ENCODE peak calls at places on chromosomes 13 and 19, in ten cellular contexts. W is adrenal gland; C is CD4-positive, CD25-positive, alpha-beta regulatory T cell; I is endodermal cell; M is effector memory CD4-positive, alpha-beta T cell; R is lower lobe of right lung; O is CD4-positive, alpha-beta T cell; Y is aorta; B is fibroblast of lung; K is A549. J is an unnamed sample.

GRCh38 chr19:33409035-33409434 is 35.5 kb downstream of the CEBPG start:
- DNase-seq in B (no peak), W (no peak), Y (peak), I (no peak), R (no peak), M (no peak), O (no peak), C (no peak), K (no peak), J (no peak)

GRCh38 chr19:49149652-49150105 is 5.5 kb downstream of the HRC start:
- DNase-seq in R (peak), W (peak), C (no peak), Y (peak), K (peak), B (peak), M (no peak), I (peak), O (no peak), J (peak)

GRCh38 chr19:12779162-12779993 is 4.0 kb upstream of the HOOK2 start:
- DNase-seq in M (no peak), O (no peak), B (peak), I (peak), Y (peak), R (no peak), K (no peak), C (no peak), W (peak), J (peak)

GRCh38 chr13:44004881-44005280 is 125.2 kb downstream of the LACC1 start:
- DNase-seq in O (no peak), I (no peak), K (no peak), C (no peak), B (peak), Y (no peak), M (no peak), R (no peak), W (no peak), J (no peak)

GRCh38 chr13:77309254-77309653 is 17.6 kb downstream of the MYCBP2 start:
- DNase-seq in K (no peak), M (no peak), W (no peak), B (no peak), C (no peak), O (no peak), R (no peak), Y (no peak), I (no peak), J (no peak)

GRCh38 chr19:43464089-43464775 is 1.2 kb downstream of the LYPD3 start:
- DNase-seq in Y (peak), C (no peak), K (no peak), W (no peak), O (no peak), M (no peak), B (no peak), R (peak), I (no peak), J (no peak)

GRCh38 chr13:57634829-57635165 is 3.3 kb downstream of the PCDH17 start:
- DNase-seq in K (no peak), C (no peak), B (no peak), Y (no peak), M (no peak), I (no peak), W (no peak), O (no peak), R (no peak), J (peak)

GRCh38 chr19:35742121-35742724 is at the start of gene IGFLR1:
- DNase-seq in M (peak), C (peak), I (no peak), Y (no peak), R (no peak), B (no peak), O (peak), W (no peak), K (no peak), J (no peak)

GRCh38 chr13:26425439-26426358 is 131.8 kb upstream of the WASF3 start:
- DNase-seq in W (no peak), B (peak), O (no peak), M (no peak), C (no peak), K (no peak), R (peak), Y (no peak), I (no peak), J (no peak)

GRCh38 chr13:37446503-37446902 is 152.1 kb downstream of the POSTN start:
- DNase-seq in O (no peak), B (peak), Y (no peak), K (no peak), M (no peak), C (no peak), W (no peak), R (no peak), I (no peak), J (no peak)

GRCh38 chr13:24223341-24224231 is 63.1 kb downstream of the SPATA13 start:
- DNase-seq in W (no peak), Y (no peak), M (no peak), R (no peak), K (no peak), C (no peak), O (no peak), I (no peak), B (no peak), J (no peak)

GRCh38 chr13:105918842-105919741 is 616.4 kb downstream of the EFNB2 start:
- DNase-seq in W (peak), B (peak), C (no peak), K (peak), I (peak), M (no peak), R (no peak), O (no peak), Y (no peak), J (no peak)

GRCh38 chr19:7912144-7912696 is 2.4 kb upstream of the TGFBR3L start:
- DNase-seq in B (no peak), Y (no peak), K (no peak), O (no peak), W (no peak), M (no peak), C (no peak), R (peak), I (no peak), J (no peak)

GRCh38 chr19:19406878-19407639 is 1.6 kb downstream of the GATAD2A start:
- DNase-seq in B (peak), M (no peak), I (no peak), O (peak), K (no peak), W (peak), R (peak), C (peak), Y (no peak), J (peak)

GRCh38 chr13:29832899-29833298 is 17.5 kb downstream of the UBL3 start:
- DNase-seq in C (no peak), K (no peak), W (no peak), O (no peak), I (no peak), B (no peak), M (no peak), R (no peak), Y (no peak), J (no peak)

DNA sequence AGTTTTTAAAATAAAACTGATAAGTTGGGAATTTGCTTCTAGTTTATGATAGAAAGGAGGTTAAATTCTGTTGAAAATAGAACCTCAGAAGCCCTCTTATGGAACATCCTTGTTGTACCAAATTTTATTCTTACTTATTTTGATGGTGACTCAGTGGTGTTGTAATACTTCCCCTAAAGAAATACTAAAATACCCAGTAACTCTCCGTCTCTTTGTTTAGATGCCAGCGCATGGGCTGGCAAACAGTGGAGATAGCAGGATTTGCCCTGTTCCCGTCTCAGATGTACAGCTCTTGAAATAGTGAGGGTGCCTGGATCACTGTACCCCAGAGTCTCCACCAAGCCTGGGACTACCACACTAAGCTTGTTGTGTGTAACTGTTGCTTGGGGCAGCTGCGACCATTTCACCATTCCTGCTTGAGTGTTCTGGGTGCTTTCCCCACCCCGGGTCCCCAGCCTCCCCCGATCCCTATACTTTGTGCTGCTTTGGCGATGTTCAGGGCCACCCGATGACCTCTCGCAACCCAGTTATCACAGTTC is 67.0 kb upstream of the TEX29 start:
- DNase-seq in I (no peak), M (no peak), W (no peak), R (no peak), Y (no peak), B (peak), O (no peak), C (no peak), K (no peak), J (no peak)
- H3K27ac ChIP-seq in I (no peak), M (no peak), W (no peak), R (no peak), Y (no peak), B (no peak), O (no peak), C (no peak), K (no peak), J (no peak)

GRCh38 chr13:75391432-75392100 is 90.4 kb downstream of the TBC1D4 start:
- DNase-seq in I (no peak), B (no peak), O (no peak), Y (no peak), W (no peak), C (no peak), M (no peak), K (no peak), R (no peak), J (no peak)
- H3K27ac ChIP-seq in I (no peak), B (no peak), O (no peak), Y (no peak), W (no peak), C (no peak), M (no peak), K (no peak), R (no peak), J (no peak)

GRCh38 chr13:110381029-110381360 is 73.9 kb downstream of the COL4A2 start:
- DNase-seq in R (no peak), O (no peak), Y (peak), C (no peak), K (no peak), W (no peak), I (no peak), B (no peak), M (no peak), J (no peak)

GRCh38 chr13:110379905-110380341 is 72.8 kb downstream of the COL4A2 start:
- DNase-seq in K (no peak), O (no peak), W (no peak), B (no peak), M (no peak), I (peak), C (no peak), R (no peak), Y (no peak), J (no peak)

GRCh38 chr13:110380359-110381028 is 73.4 kb downstream of the COL4A2 start:
- DNase-seq in C (no peak), W (no peak), M (no peak), I (peak), O (no peak), B (peak), K (no peak), R (no peak), Y (peak), J (no peak)

GRCh38 chr13:110377178-110378175 is 70.4 kb downstream of the COL4A2 start:
- DNase-seq in O (no peak), M (no peak), B (no peak), W (no peak), C (no peak), R (no peak), I (no peak), Y (no peak), K (no peak), J (no peak)

GRCh38 chr13:110379358-110379757 is 72.3 kb downstream of the COL4A2 start:
- DNase-seq in Y (no peak), C (no peak), B (no peak), K (no peak), M (no peak), R (no peak), O (no peak), I (no peak), W (no peak), J (no peak)
- H3K27ac ChIP-seq in Y (peak), C (no peak), B (peak), K (no peak), M (no peak), R (no peak), O (no peak), I (peak), W (no peak), J (no peak)

DNA sequence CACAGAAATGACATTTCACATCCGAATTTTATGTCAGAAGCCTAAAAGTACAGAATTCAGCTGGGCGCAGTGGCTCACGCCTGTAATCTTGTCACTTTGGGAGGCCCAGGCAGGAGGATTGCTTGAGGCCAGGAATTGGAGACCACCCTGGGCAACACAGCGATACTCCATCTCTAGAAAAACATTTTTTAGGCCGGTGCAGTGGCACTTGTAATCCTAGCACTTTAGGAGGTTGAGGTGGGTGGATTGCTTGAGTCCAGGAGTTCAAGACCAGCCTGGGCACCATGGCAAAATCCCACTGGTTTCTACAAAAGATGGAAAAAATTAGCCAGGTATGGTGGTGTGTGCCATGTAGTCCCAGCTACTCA is 15.3 kb downstream of the NOP53 start:
- DNase-seq in C (no peak), I (no peak), R (no peak), M (no peak), Y (no peak), O (no peak), W (no peak), K (no peak), B (no peak), J (no peak)
- H3K27ac ChIP-seq in C (no peak), I (no peak), R (no peak), M (no peak), Y (no peak), O (no peak), W (no peak), K (no peak), B (no peak), J (no peak)

DNA sequence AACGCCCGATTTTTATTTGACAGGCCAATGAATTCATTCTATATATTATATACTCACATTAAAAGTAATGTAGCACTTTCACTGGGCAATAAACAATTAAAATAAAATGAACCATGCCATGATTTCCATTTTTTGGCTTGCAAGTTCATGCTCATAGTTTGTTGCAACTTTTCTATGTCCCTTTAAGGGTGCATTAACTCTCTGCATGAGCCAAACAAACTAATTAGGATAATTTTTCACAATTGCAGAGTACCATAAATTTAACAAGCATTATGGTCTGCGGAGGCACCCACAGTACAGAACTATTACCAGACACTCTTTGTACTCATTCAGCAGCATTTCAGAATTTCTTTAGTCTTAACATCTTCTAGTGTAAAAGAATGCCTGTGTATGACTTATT is 1.4 kb downstream of the LHFPL6 start:
- DNase-seq in Y (no peak), M (no peak), K (no peak), B (no peak), I (no peak), O (no peak), R (no peak), C (no peak), W (no peak), J (no peak)
- H3K27ac ChIP-seq in Y (no peak), M (no peak), K (no peak), B (peak), I (no peak), O (no peak), R (peak), C (no peak), W (no peak), J (no peak)

GRCh38 chr13:33634526-33635111 is 183.3 kb upstream of the RFC3 start:
- DNase-seq in M (no peak), I (no peak), Y (no peak), B (peak), R (no peak), C (no peak), K (no peak), O (no peak), W (no peak), J (peak)
- H3K27ac ChIP-seq in M (no peak), I (peak), Y (no peak), B (no peak), R (no peak), C (no peak), K (no peak), O (no peak), W (no peak), J (peak)

GRCh38 chr19:31975461-31975860 is 369.9 kb upstream of the ZNF507 start:
- DNase-seq in I (peak), W (no peak), R (no peak), M (no peak), B (no peak), Y (no peak), O (no peak), C (no peak), K (no peak), J (no peak)

GRCh38 chr19:31974290-31974689 is 371.1 kb upstream of the ZNF507 start:
- DNase-seq in M (no peak), O (no peak), W (no peak), Y (no peak), I (peak), C (no peak), R (no peak), B (no peak), K (no peak), J (no peak)

GRCh38 chr19:31969110-31969509 is 376.3 kb upstream of the ZNF507 start:
- DNase-seq in O (no peak), K (no peak), W (peak), M (no peak), Y (no peak), R (no peak), C (no peak), I (no peak), B (no peak), J (no peak)

GRCh38 chr19:31974941-31975340 is 370.5 kb upstream of the ZNF507 start:
- DNase-seq in B (no peak), I (peak), R (no peak), K (no peak), M (no peak), Y (no peak), W (no peak), O (no peak), C (no peak), J (no peak)

DNA sequence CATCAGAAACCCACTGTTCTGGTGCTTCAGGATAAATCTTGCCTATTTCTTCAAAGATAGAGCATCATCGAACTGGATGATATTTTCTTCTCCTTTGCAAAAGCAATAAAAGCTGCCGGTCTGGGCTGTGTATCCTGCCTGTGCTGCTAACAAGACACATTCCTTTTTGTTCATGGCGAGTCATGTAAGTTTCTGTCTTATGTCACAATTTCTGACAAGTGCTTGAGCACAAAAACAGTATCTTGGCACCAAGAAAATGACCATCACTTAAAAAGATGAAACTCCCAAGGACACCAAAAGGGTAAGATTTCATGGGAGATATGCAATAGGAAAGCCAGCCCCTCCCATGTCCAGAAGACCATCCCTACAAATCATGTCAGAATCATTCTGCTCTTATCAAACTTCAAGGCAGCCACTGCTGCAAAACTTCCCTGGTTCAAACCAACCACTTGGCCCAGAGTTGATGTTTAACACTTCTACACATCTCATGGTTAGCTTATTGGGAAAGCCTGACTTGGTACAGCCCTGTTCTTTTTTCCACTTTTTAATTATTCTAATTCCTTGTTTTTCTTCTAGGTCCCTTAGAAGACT is 375.4 kb upstream of the ZNF507 start:
- DNase-seq in M (no peak), W (peak), Y (no peak), R (no peak), O (no peak), K (no peak), B (peak), I (no peak), C (no peak), J (no peak)
- H3K27ac ChIP-seq in M (no peak), W (no peak), Y (no peak), R (no peak), O (no peak), K (no peak), B (no peak), I (no peak), C (no peak), J (no peak)

DNA sequence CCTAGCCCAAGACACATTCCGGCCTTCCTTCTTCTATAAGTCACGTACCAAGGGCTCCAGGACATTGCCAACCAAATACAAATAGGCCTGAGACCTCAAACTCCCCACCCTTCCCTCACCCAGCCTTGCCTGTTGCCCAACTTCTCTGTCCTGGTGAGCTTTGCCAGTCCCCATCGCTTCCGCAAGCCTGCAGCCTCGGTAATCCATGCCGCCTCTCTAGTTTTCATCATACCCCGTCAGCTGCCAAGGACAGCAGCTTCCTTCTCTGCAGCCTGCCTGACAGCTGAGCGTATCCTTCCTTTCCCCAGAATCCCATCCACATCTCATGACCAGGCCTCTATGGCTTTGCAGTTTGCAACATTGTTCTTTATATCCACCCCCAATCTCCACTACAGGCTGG is 36.6 kb upstream of the POMP start:
- DNase-seq in R (peak), Y (no peak), W (peak), O (no peak), I (no peak), K (no peak), B (no peak), M (no peak), C (no peak), J (no peak)
- H3K27ac ChIP-seq in R (peak), Y (no peak), W (no peak), O (no peak), I (no peak), K (no peak), B (no peak), M (no peak), C (no peak), J (no peak)

DNA sequence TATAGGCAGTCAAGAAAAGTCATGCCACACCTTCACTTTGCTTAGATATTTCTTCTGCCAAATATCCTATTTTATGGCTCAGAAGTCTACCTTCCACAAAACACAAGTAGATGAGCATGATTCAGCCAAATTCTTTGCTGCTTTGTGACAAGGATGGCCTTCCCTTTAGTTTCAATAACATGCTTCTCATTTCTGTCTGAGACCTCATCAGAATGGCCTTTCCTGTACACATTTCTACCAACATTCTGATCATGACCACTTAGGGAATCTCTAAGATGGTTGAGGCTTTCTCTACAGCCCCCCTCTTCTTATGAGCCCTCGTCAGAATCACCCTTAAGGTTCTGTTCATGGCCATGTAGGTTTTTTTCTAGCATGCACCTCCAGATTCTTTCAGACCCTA is 96.2 kb downstream of the COL4A2 start:
- DNase-seq in C (no peak), W (no peak), I (no peak), K (no peak), M (no peak), Y (no peak), R (no peak), B (no peak), O (no peak), J (no peak)
- H3K27ac ChIP-seq in C (no peak), W (no peak), I (no peak), K (no peak), M (no peak), Y (no peak), R (no peak), B (peak), O (no peak), J (no peak)

GRCh38 chr19:41894350-41894749 is 11.4 kb downstream of the ARHGEF1 start:
- DNase-seq in C (no peak), O (no peak), R (no peak), K (no peak), I (no peak), W (no peak), B (no peak), Y (no peak), M (no peak), J (no peak)
- H3K27ac ChIP-seq in C (peak), O (peak), R (no peak), K (no peak), I (no peak), W (no peak), B (no peak), Y (no peak), M (peak), J (no peak)

J was measured in caudate nucleus.